ENCODE peak calls at places on chromosome 7, in six cellular contexts. B is tibial nerve, Y is A549, R is H1, A is heart left ventricle, G is HCT116. Z is an unnamed sample.

GRCh38 chr7:96987719-96988118 is 17.6 kb upstream of the DLX6 start:
- DNase-seq in B (no peak), Y (no peak), R (no peak), A (no peak), G (no peak), Z (no peak)

GRCh38 chr7:71942115-71942514 is 470.0 kb downstream of the CALN1 start:
- DNase-seq in Y (no peak), B (no peak), A (no peak), G (no peak), R (no peak), Z (no peak)

GRCh38 chr7:5419523-5420107 is 4.0 kb downstream of the TNRC18 start:
- DNase-seq in G (no peak), A (peak), R (peak), B (peak), Y (no peak), Z (no peak)

GRCh38 chr7:130380121-130380860 is at the start of gene CPA1:
- DNase-seq in B (no peak), R (no peak), A (no peak), Y (no peak), G (no peak), Z (no peak)

GRCh38 chr7:5827755-5828154 is 46.3 kb upstream of the RNF216 start:
- DNase-seq in G (peak), R (peak), B (no peak), A (no peak), Y (no peak), Z (no peak)

GRCh38 chr7:123823898-123824753 is 20.8 kb upstream of the HYAL4 start:
- DNase-seq in Y (no peak), R (no peak), A (no peak), G (no peak), B (no peak), Z (no peak)

GRCh38 chr7:81845628-81846259 is 75.9 kb upstream of the HGF start:
- DNase-seq in R (no peak), A (no peak), G (no peak), Y (no peak), B (no peak), Z (no peak)

GRCh38 chr7:106056513-106057203 is 55.5 kb downstream of the SYPL1 start:
- DNase-seq in B (peak), R (peak), A (peak), G (peak), Y (peak), Z (no peak)

GRCh38 chr7:148733496-148733895 is 34.8 kb downstream of the CUL1 start:
- DNase-seq in G (no peak), Y (no peak), A (no peak), B (no peak), R (no peak), Z (no peak)

GRCh38 chr7:116955340-116955739 is 2.0 kb downstream of the ST7 start:
- DNase-seq in Y (no peak), R (no peak), B (no peak), A (no peak), G (no peak), Z (no peak)

GRCh38 chr7:148587076-148587475 is 3.5 kb upstream of the C7orf33 start:
- DNase-seq in R (no peak), Y (no peak), G (no peak), A (no peak), B (no peak), Z (no peak)

GRCh38 chr7:85736085-85736484 is 549.2 kb upstream of the SEMA3D start:
- DNase-seq in Y (no peak), B (no peak), G (no peak), A (no peak), R (no peak), Z (no peak)

GRCh38 chr7:66921396-66921917 is 432 bp downstream of the TMEM248 start:
- DNase-seq in R (peak), B (peak), G (no peak), A (peak), Y (no peak), Z (no peak)

GRCh38 chr7:44881610-44882009 is 3.7 kb downstream of the PURB start:
- DNase-seq in R (no peak), G (no peak), B (no peak), A (no peak), Y (no peak), Z (no peak)

GRCh38 chr7:137001041-137001440 is 132.6 kb downstream of the CHRM2 start:
- DNase-seq in G (no peak), Y (no peak), B (no peak), A (no peak), R (no peak), Z (no peak)

GRCh38 chr7:34622182-34622581 is 35.8 kb upstream of the NPSR1 start:
- DNase-seq in B (no peak), R (no peak), G (no peak), A (no peak), Y (no peak), Z (no peak)

GRCh38 chr7:90461216-90461615 is 8.2 kb upstream of the PTTG1IP2 start:
- DNase-seq in Y (no peak), R (no peak), A (no peak), B (no peak), G (no peak), Z (no peak)

GRCh38 chr7:129423700-129424410 is 10.4 kb upstream of the STRIP2 start:
- DNase-seq in R (no peak), B (no peak), A (no peak), Y (no peak), G (no peak), Z (no peak)

GRCh38 chr7:51455948-51456347 is 139.3 kb upstream of the COBL start:
- DNase-seq in Y (no peak), A (no peak), B (no peak), G (no peak), R (no peak), Z (no peak)

GRCh38 chr7:124101173-124101768 is 68.4 kb upstream of the TMEM229A start:
- DNase-seq in R (no peak), A (no peak), Y (peak), B (no peak), G (peak), Z (no peak)

GRCh38 chr7:142436601-142437000 is 178.7 kb upstream of the PRSS58 start:
- DNase-seq in G (no peak), Y (peak), R (no peak), B (no peak), A (no peak), Z (no peak)

GRCh38 chr7:28329616-28330373 is 82.5 kb upstream of the CREB5 start:
- DNase-seq in B (no peak), R (no peak), A (no peak), G (no peak), Y (no peak), Z (no peak)

GRCh38 chr7:46909601-46910051 is 672.3 kb downstream of the TNS3 start:
- DNase-seq in Y (no peak), G (no peak), R (no peak), B (no peak), A (no peak), Z (no peak)

GRCh38 chr7:27901028-27901760 is 161.2 kb downstream of the TAX1BP1 start:
- DNase-seq in A (no peak), R (no peak), B (no peak), Y (no peak), G (no peak), Z (no peak)

GRCh38 chr7:16187131-16187530 is 234.2 kb downstream of the CRPPA start:
- DNase-seq in R (no peak), B (no peak), A (no peak), G (no peak), Y (no peak), Z (no peak)

GRCh38 chr7:77331938-77332695 is 84.0 kb downstream of the GSAP start:
- DNase-seq in G (peak), A (peak), Y (peak), R (no peak), B (peak), Z (no peak)

GRCh38 chr7:101629171-101629570 is at the start of gene MYL10:
- DNase-seq in Y (no peak), G (no peak), R (no peak), B (no peak), A (no peak), Z (no peak)

GRCh38 chr7:150753826-150754603 is 16.8 kb downstream of the GIMAP5 start:
- DNase-seq in A (no peak), G (no peak), B (no peak), Y (no peak), R (no peak), Z (no peak)

GRCh38 chr7:122379491-122379890 is 74.9 kb upstream of the FEZF1 start:
- DNase-seq in Y (no peak), B (no peak), G (no peak), R (no peak), A (no peak), Z (no peak)

GRCh38 chr7:142697270-142697669 is 52.0 kb upstream of the PRSS1 start:
- DNase-seq in Y (no peak), B (no peak), G (no peak), A (no peak), R (no peak), Z (no peak)

GRCh38 chr7:101814996-101815825 is 2.2 kb upstream of the CUX1 start:
- DNase-seq in A (peak), B (no peak), R (peak), Y (peak), G (no peak), Z (no peak)

GRCh38 chr7:92717982-92718716 is 118.2 kb downstream of the CDK6 start:
- DNase-seq in Y (peak), A (peak), R (no peak), G (no peak), B (peak), Z (no peak)

GRCh38 chr7:38451840-38452239 is 178.4 kb upstream of the TARP start:
- DNase-seq in R (no peak), B (no peak), G (peak), Y (peak), A (no peak), Z (no peak)

DNA sequence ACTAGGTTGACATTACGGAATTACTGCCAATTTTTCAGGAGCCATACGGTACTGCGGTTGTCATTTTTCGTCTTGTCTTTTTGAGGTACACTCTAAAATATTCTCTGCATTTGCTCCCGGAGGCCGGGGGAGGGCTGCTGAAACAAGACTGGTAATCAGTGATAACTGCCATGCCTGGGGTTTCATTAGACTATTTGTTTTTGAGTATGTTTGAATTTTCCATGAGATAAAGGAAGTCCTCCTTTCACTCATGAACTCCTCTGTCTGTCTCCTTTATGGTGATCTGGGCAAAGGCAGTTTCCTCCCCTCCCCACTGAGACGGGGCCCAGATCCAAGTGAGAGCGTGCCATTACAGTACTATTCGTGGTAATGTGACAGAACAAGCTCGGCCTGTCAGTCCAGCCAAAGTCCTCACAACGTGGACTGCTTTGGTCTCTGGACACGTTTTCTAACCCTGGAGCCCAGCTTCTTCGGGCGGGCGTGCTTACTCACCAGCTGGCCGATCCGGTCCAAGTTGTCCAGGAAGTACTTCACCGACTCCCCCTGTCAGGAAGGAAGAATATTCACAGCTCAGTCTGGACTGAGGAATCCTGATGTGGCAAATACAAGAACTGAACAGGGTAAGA is 45.1 kb downstream of the AMZ1 start:
- DNase-seq in R (peak), G (no peak), A (peak), Y (no peak), B (no peak), Z (no peak)
- H3K4me3 ChIP-seq in R (no peak), G (no peak), A (no peak), Y (no peak), B (no peak), Z (no peak)

DNA sequence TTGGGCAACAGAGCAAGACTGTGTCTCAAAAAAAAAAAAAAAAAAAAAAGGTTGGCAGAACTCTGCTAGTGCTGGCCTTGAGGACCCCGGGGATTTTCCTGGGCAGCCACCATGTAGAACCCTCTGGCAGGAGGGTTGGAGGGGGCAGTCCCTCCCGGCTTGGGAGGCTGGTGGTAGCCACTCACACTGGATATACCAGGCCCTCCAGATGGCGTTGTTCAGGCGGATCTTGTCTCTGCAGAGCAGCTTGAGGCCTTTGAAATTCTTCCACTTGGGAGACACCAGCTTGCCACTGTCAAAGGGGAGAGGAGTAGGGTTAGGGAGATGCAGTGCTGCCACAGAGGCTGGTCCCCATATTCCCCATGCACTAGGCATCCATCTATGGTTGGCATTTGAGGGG is 8.4 kb downstream of the MLXIPL start:
- DNase-seq in A (no peak), B (no peak), Y (no peak), R (no peak), G (no peak), Z (no peak)
- TF ChIP-seq CTCF in A (no peak), B (no peak), Y (peak), R (peak), G (no peak), Z (no peak)

DNA sequence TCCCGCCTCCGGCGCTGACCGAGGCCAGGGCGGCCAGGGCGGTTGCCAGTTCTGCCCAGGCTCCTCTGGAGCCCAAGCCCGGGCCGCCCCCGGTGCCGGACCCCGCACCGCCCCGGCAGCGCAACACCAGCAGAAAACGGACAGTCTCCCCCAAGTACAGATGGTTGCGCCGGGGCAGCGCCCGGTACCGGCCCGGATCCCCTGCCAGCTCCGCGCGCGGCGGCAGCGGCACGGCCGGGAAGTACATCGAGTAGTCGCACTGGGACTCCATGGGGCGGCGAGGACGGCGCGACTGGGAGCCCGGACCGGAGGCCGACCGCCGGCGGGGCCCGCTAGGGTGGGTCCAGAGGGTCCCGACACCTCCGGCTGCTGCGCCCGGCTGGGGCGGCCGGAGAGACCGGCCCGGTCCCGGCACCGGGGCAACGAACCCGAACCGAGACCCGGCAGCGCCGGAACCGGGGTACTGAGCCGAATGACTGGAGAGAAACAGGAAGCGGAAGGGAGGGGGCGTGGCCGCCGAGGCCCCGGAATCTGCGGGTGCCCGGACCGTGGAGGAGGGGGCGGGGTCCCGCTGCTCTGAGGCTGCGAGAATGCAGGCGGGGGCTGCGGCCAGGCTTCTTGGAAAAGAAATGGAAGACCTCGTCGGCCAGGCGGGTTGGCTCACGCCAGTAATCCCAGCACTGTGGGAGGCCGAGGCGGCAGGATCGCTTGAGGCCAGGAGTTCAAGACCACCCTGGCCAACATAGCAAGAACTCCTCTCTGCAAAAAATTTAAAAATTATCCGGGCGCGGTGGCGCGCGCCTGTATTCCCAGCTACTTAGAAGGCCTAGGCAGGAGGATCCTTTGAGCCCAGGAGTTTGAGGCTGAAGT is at the start of gene TRAPPC14:
- DNase-seq in R (peak), Y (peak), B (peak), A (peak), G (no peak), Z (peak)
- TF ChIP-seq POLR2A in R (peak), Y (peak), B (peak), A (no peak), G (peak), Z (no peak)

DNA sequence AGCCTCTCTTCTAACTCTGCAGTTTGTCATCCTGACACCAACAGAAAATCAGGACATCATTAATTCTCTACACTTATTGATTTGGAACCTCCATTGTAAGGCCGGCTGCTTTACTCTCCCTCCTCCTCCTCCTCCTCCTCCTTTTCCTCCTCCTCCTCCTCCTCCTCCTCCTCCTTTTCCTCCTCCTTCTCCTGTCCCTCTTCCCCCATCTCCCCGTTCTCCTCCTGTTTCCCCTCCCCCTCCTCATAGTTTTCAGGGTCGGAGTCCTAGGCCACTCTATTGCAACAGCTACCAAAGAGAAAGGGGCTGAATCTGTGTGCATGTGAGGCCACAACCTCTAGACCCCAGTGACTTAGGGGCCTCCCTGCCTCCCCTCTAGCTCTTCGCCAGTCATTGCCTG is 136.1 kb downstream of the HECW1 start:
- DNase-seq in R (no peak), B (no peak), A (no peak), G (no peak), Y (no peak), Z (no peak)
- H3K4me3 ChIP-seq in R (no peak), B (peak), A (no peak), G (peak), Y (peak), Z (peak)

GRCh38 chr7:23074443-23075244 is 30.9 kb upstream of the KLHL7 start:
- DNase-seq in R (no peak), G (no peak), Y (no peak), A (no peak), B (no peak), Z (no peak)

GRCh38 chr7:23075571-23075970 is 30.0 kb upstream of the KLHL7 start:
- DNase-seq in G (no peak), B (no peak), R (no peak), A (no peak), Y (no peak), Z (no peak)

GRCh38 chr7:23076774-23077173 is 28.8 kb upstream of the KLHL7 start:
- DNase-seq in R (no peak), A (no peak), Y (no peak), B (no peak), G (no peak), Z (no peak)

GRCh38 chr7:23072916-23073315 is 32.7 kb upstream of the KLHL7 start:
- DNase-seq in G (no peak), A (no peak), R (no peak), B (no peak), Y (no peak), Z (no peak)

GRCh38 chr7:23072043-23072442 is 33.5 kb upstream of the KLHL7 start:
- DNase-seq in B (no peak), R (no peak), A (no peak), Y (no peak), G (no peak), Z (no peak)
- TF ChIP-seq CTCF in B (peak), R (peak), A (peak), Y (peak), G (peak), Z (no peak)